ENCODE peak calls at places on chromosomes 16 and 17, in ten cellular contexts. One of them, this sample, is unnamed.
A peak's percentile ranks its signal among the peaks of the same experiment; 100 is the strongest.

GRCh38 chr17:9151091-9151490 is 129.8 kb downstream of the NTN1 start:
- DNase-seq in WTC11: no peak
- DNase-seq in T-cell: no peak
- DNase-seq in mucosa of descending colon: no peak
- DNase-seq in AML-193: no peak
- DNase-seq in effector memory CD8-positive, alpha-beta T cell: no peak
- DNase-seq in body of pancreas: no peak
- DNase-seq in uterus: no peak
- DNase-seq in right atrium auricular region: no peak
- DNase-seq in activated T-cell treated with anti-CD3 and anti-CD28 coated beads, Interleukin-2, amount 50 U/mL, for 72 hours: no peak
- DNase-seq in this sample: no peak

GRCh38 chr17:34177642-34178041 is 77.4 kb upstream of the CCL2 start:
- DNase-seq in WTC11: no peak
- DNase-seq in T-cell: no peak
- DNase-seq in mucosa of descending colon: no peak
- DNase-seq in AML-193: no peak
- DNase-seq in effector memory CD8-positive, alpha-beta T cell: no peak
- DNase-seq in body of pancreas: no peak
- DNase-seq in uterus: no peak
- DNase-seq in right atrium auricular region: no peak
- DNase-seq in activated T-cell treated with anti-CD3 and anti-CD28 coated beads, Interleukin-2, amount 50 U/mL, for 72 hours: no peak
- DNase-seq in this sample: no peak

GRCh38 chr17:27415090-27415795 is 41.0 kb upstream of the KSR1 start:
- DNase-seq in WTC11: no peak
- DNase-seq in T-cell: no peak
- DNase-seq in mucosa of descending colon: no peak
- DNase-seq in AML-193: no peak
- DNase-seq in effector memory CD8-positive, alpha-beta T cell: no peak
- DNase-seq in body of pancreas: no peak
- DNase-seq in uterus: no peak
- DNase-seq in right atrium auricular region: no peak
- DNase-seq in activated T-cell treated with anti-CD3 and anti-CD28 coated beads, Interleukin-2, amount 50 U/mL, for 72 hours: no peak
- DNase-seq in this sample: no peak

GRCh38 chr17:77881545-77881944 is 77.0 kb upstream of the TNRC6C start:
- DNase-seq in WTC11: no peak
- DNase-seq in T-cell: peak; percentile 61
- DNase-seq in mucosa of descending colon: peak; percentile 93
- DNase-seq in AML-193: peak; percentile 96
- DNase-seq in effector memory CD8-positive, alpha-beta T cell: peak; percentile 82
- DNase-seq in body of pancreas: peak; percentile 42
- DNase-seq in uterus: peak; percentile 57
- DNase-seq in right atrium auricular region: peak; percentile 92
- DNase-seq in activated T-cell treated with anti-CD3 and anti-CD28 coated beads, Interleukin-2, amount 50 U/mL, for 72 hours: peak; percentile 85
- DNase-seq in this sample: peak; percentile 55

GRCh38 chr17:72031219-72031906 is 89.5 kb upstream of the SOX9 start:
- DNase-seq in WTC11: no peak
- DNase-seq in T-cell: no peak
- DNase-seq in mucosa of descending colon: no peak
- DNase-seq in AML-193: no peak
- DNase-seq in effector memory CD8-positive, alpha-beta T cell: no peak
- DNase-seq in body of pancreas: no peak
- DNase-seq in uterus: no peak
- DNase-seq in right atrium auricular region: no peak
- DNase-seq in activated T-cell treated with anti-CD3 and anti-CD28 coated beads, Interleukin-2, amount 50 U/mL, for 72 hours: no peak
- DNase-seq in this sample: no peak

GRCh38 chr16:495127-495748 is 32.3 kb upstream of the CAPN15 start:
- DNase-seq in WTC11: peak; percentile 73
- DNase-seq in T-cell: no peak
- DNase-seq in mucosa of descending colon: no peak
- DNase-seq in AML-193: peak; percentile 22
- DNase-seq in effector memory CD8-positive, alpha-beta T cell: no peak
- DNase-seq in body of pancreas: peak; percentile 42
- DNase-seq in uterus: no peak
- DNase-seq in right atrium auricular region: no peak
- DNase-seq in activated T-cell treated with anti-CD3 and anti-CD28 coated beads, Interleukin-2, amount 50 U/mL, for 72 hours: peak; percentile 19
- DNase-seq in this sample: peak; percentile 15

GRCh38 chr17:49359990-49360795 is 1.9 kb downstream of the ZNF652 start:
- DNase-seq in WTC11: no peak
- DNase-seq in T-cell: no peak
- DNase-seq in mucosa of descending colon: no peak
- DNase-seq in AML-193: no peak
- DNase-seq in effector memory CD8-positive, alpha-beta T cell: no peak
- DNase-seq in body of pancreas: no peak
- DNase-seq in uterus: no peak
- DNase-seq in right atrium auricular region: no peak
- DNase-seq in activated T-cell treated with anti-CD3 and anti-CD28 coated beads, Interleukin-2, amount 50 U/mL, for 72 hours: no peak
- DNase-seq in this sample: no peak

GRCh38 chr16:8908779-8909468 is 26.8 kb downstream of the LITAFD start:
- DNase-seq in WTC11: no peak
- DNase-seq in T-cell: no peak
- DNase-seq in mucosa of descending colon: no peak
- DNase-seq in AML-193: peak; percentile 40
- DNase-seq in effector memory CD8-positive, alpha-beta T cell: no peak
- DNase-seq in body of pancreas: no peak
- DNase-seq in uterus: no peak
- DNase-seq in right atrium auricular region: no peak
- DNase-seq in activated T-cell treated with anti-CD3 and anti-CD28 coated beads, Interleukin-2, amount 50 U/mL, for 72 hours: no peak
- DNase-seq in this sample: no peak

GRCh38 chr17:49873466-49873865 is 25.6 kb upstream of the TAC4 start:
- DNase-seq in WTC11: no peak
- DNase-seq in T-cell: no peak
- DNase-seq in mucosa of descending colon: no peak
- DNase-seq in AML-193: no peak
- DNase-seq in effector memory CD8-positive, alpha-beta T cell: no peak
- DNase-seq in body of pancreas: no peak
- DNase-seq in uterus: no peak
- DNase-seq in right atrium auricular region: no peak
- DNase-seq in activated T-cell treated with anti-CD3 and anti-CD28 coated beads, Interleukin-2, amount 50 U/mL, for 72 hours: no peak
- DNase-seq in this sample: no peak

GRCh38 chr17:38693700-38694329 is 11.3 kb upstream of the MLLT6 start:
- DNase-seq in WTC11: no peak
- DNase-seq in T-cell: no peak
- DNase-seq in mucosa of descending colon: peak; percentile 76
- DNase-seq in AML-193: no peak
- DNase-seq in effector memory CD8-positive, alpha-beta T cell: no peak
- DNase-seq in body of pancreas: peak; percentile 54
- DNase-seq in uterus: peak; percentile 95
- DNase-seq in right atrium auricular region: peak; percentile 90
- DNase-seq in activated T-cell treated with anti-CD3 and anti-CD28 coated beads, Interleukin-2, amount 50 U/mL, for 72 hours: no peak
- DNase-seq in this sample: no peak

GRCh38 chr17:6936370-6937028 is 59.4 kb upstream of the ALOX12 start:
- DNase-seq in WTC11: no peak
- DNase-seq in T-cell: no peak
- DNase-seq in mucosa of descending colon: no peak
- DNase-seq in AML-193: no peak
- DNase-seq in effector memory CD8-positive, alpha-beta T cell: no peak
- DNase-seq in body of pancreas: no peak
- DNase-seq in uterus: peak; percentile 32
- DNase-seq in right atrium auricular region: no peak
- DNase-seq in activated T-cell treated with anti-CD3 and anti-CD28 coated beads, Interleukin-2, amount 50 U/mL, for 72 hours: no peak
- DNase-seq in this sample: no peak

GRCh38 chr16:57923841-57924240 is 47.1 kb downstream of the CNGB1 start:
- DNase-seq in WTC11: no peak
- DNase-seq in T-cell: no peak
- DNase-seq in mucosa of descending colon: no peak
- DNase-seq in AML-193: no peak
- DNase-seq in effector memory CD8-positive, alpha-beta T cell: no peak
- DNase-seq in body of pancreas: no peak
- DNase-seq in uterus: no peak
- DNase-seq in right atrium auricular region: no peak
- DNase-seq in activated T-cell treated with anti-CD3 and anti-CD28 coated beads, Interleukin-2, amount 50 U/mL, for 72 hours: no peak
- DNase-seq in this sample: no peak

GRCh38 chr17:40596261-40596919 is 31.1 kb upstream of the CCR7 start:
- DNase-seq in WTC11: no peak
- DNase-seq in T-cell: no peak
- DNase-seq in mucosa of descending colon: no peak
- DNase-seq in AML-193: no peak
- DNase-seq in effector memory CD8-positive, alpha-beta T cell: no peak
- DNase-seq in body of pancreas: no peak
- DNase-seq in uterus: no peak
- DNase-seq in right atrium auricular region: peak; percentile 32
- DNase-seq in activated T-cell treated with anti-CD3 and anti-CD28 coated beads, Interleukin-2, amount 50 U/mL, for 72 hours: peak; percentile 51
- DNase-seq in this sample: peak; percentile 10

GRCh38 chr17:43220511-43221125 is 7.8 kb downstream of the CCDC200 start:
- DNase-seq in WTC11: no peak
- DNase-seq in T-cell: no peak
- DNase-seq in mucosa of descending colon: no peak
- DNase-seq in AML-193: no peak
- DNase-seq in effector memory CD8-positive, alpha-beta T cell: no peak
- DNase-seq in body of pancreas: no peak
- DNase-seq in uterus: no peak
- DNase-seq in right atrium auricular region: peak; percentile 46
- DNase-seq in activated T-cell treated with anti-CD3 and anti-CD28 coated beads, Interleukin-2, amount 50 U/mL, for 72 hours: no peak
- DNase-seq in this sample: no peak

GRCh38 chr16:70529051-70529777 is 5.6 kb downstream of the SF3B3 start:
- DNase-seq in WTC11: no peak
- DNase-seq in T-cell: no peak
- DNase-seq in mucosa of descending colon: no peak
- DNase-seq in AML-193: peak; percentile 59
- DNase-seq in effector memory CD8-positive, alpha-beta T cell: peak; percentile 23
- DNase-seq in body of pancreas: no peak
- DNase-seq in uterus: no peak
- DNase-seq in right atrium auricular region: no peak
- DNase-seq in activated T-cell treated with anti-CD3 and anti-CD28 coated beads, Interleukin-2, amount 50 U/mL, for 72 hours: no peak
- DNase-seq in this sample: peak; percentile 55

GRCh38 chr17:67056746-67057490 is 12.6 kb downstream of the CACNG1 start:
- DNase-seq in WTC11: no peak
- DNase-seq in T-cell: no peak
- DNase-seq in mucosa of descending colon: no peak
- DNase-seq in AML-193: no peak
- DNase-seq in effector memory CD8-positive, alpha-beta T cell: no peak
- DNase-seq in body of pancreas: no peak
- DNase-seq in uterus: no peak
- DNase-seq in right atrium auricular region: peak; percentile 40
- DNase-seq in activated T-cell treated with anti-CD3 and anti-CD28 coated beads, Interleukin-2, amount 50 U/mL, for 72 hours: no peak
- DNase-seq in this sample: no peak

GRCh38 chr16:49201118-49201517 is 80.5 kb downstream of the CBLN1 start:
- DNase-seq in WTC11: no peak
- DNase-seq in T-cell: no peak
- DNase-seq in mucosa of descending colon: no peak
- DNase-seq in AML-193: no peak
- DNase-seq in effector memory CD8-positive, alpha-beta T cell: no peak
- DNase-seq in body of pancreas: no peak
- DNase-seq in uterus: no peak
- DNase-seq in right atrium auricular region: no peak
- DNase-seq in activated T-cell treated with anti-CD3 and anti-CD28 coated beads, Interleukin-2, amount 50 U/mL, for 72 hours: no peak
- DNase-seq in this sample: no peak

GRCh38 chr16:19704321-19705130 is 13.5 kb downstream of the KNOP1 start:
- DNase-seq in WTC11: no peak
- DNase-seq in T-cell: no peak
- DNase-seq in mucosa of descending colon: no peak
- DNase-seq in AML-193: no peak
- DNase-seq in effector memory CD8-positive, alpha-beta T cell: no peak
- DNase-seq in body of pancreas: no peak
- DNase-seq in uterus: no peak
- DNase-seq in right atrium auricular region: no peak
- DNase-seq in activated T-cell treated with anti-CD3 and anti-CD28 coated beads, Interleukin-2, amount 50 U/mL, for 72 hours: no peak
- DNase-seq in this sample: peak; percentile 49

GRCh38 chr16:13935408-13935807 is 15.5 kb downstream of the ERCC4 start:
- DNase-seq in WTC11: peak; percentile 79
- DNase-seq in T-cell: no peak
- DNase-seq in mucosa of descending colon: no peak
- DNase-seq in AML-193: no peak
- DNase-seq in effector memory CD8-positive, alpha-beta T cell: no peak
- DNase-seq in body of pancreas: no peak
- DNase-seq in uterus: no peak
- DNase-seq in right atrium auricular region: no peak
- DNase-seq in activated T-cell treated with anti-CD3 and anti-CD28 coated beads, Interleukin-2, amount 50 U/mL, for 72 hours: peak; percentile 23
- DNase-seq in this sample: no peak

GRCh38 chr17:27577124-27577761 is 53.7 kb upstream of the LGALS9 start:
- DNase-seq in WTC11: peak; percentile 35
- DNase-seq in T-cell: no peak
- DNase-seq in mucosa of descending colon: no peak
- DNase-seq in AML-193: no peak
- DNase-seq in effector memory CD8-positive, alpha-beta T cell: no peak
- DNase-seq in body of pancreas: peak; percentile 67
- DNase-seq in uterus: no peak
- DNase-seq in right atrium auricular region: no peak
- DNase-seq in activated T-cell treated with anti-CD3 and anti-CD28 coated beads, Interleukin-2, amount 50 U/mL, for 72 hours: peak; percentile 34
- DNase-seq in this sample: peak; percentile 49

GRCh38 chr16:79008036-79008868 is 592.3 kb downstream of the MAF start:
- DNase-seq in WTC11: no peak
- DNase-seq in T-cell: no peak
- DNase-seq in mucosa of descending colon: no peak
- DNase-seq in AML-193: no peak
- DNase-seq in effector memory CD8-positive, alpha-beta T cell: no peak
- DNase-seq in body of pancreas: no peak
- DNase-seq in uterus: no peak
- DNase-seq in right atrium auricular region: no peak
- DNase-seq in activated T-cell treated with anti-CD3 and anti-CD28 coated beads, Interleukin-2, amount 50 U/mL, for 72 hours: peak; percentile 17
- DNase-seq in this sample: no peak

GRCh38 chr16:53159781-53160436 is 105.1 kb downstream of the CHD9 start:
- DNase-seq in WTC11: no peak
- DNase-seq in T-cell: no peak
- DNase-seq in mucosa of descending colon: no peak
- DNase-seq in AML-193: peak; percentile 43
- DNase-seq in effector memory CD8-positive, alpha-beta T cell: peak; percentile 24
- DNase-seq in body of pancreas: no peak
- DNase-seq in uterus: peak; percentile 28
- DNase-seq in right atrium auricular region: no peak
- DNase-seq in activated T-cell treated with anti-CD3 and anti-CD28 coated beads, Interleukin-2, amount 50 U/mL, for 72 hours: peak; percentile 2
- DNase-seq in this sample: peak; percentile 32

GRCh38 chr16:3773663-3774062 is 56.3 kb upstream of the TRAP1 start:
- DNase-seq in WTC11: no peak
- DNase-seq in T-cell: no peak
- DNase-seq in mucosa of descending colon: no peak
- DNase-seq in AML-193: no peak
- DNase-seq in effector memory CD8-positive, alpha-beta T cell: no peak
- DNase-seq in body of pancreas: no peak
- DNase-seq in uterus: no peak
- DNase-seq in right atrium auricular region: no peak
- DNase-seq in activated T-cell treated with anti-CD3 and anti-CD28 coated beads, Interleukin-2, amount 50 U/mL, for 72 hours: no peak
- DNase-seq in this sample: no peak

GRCh38 chr16:84827131-84827574 is 7.4 kb downstream of the CRISPLD2 start:
- DNase-seq in WTC11: no peak
- DNase-seq in T-cell: no peak
- DNase-seq in mucosa of descending colon: no peak
- DNase-seq in AML-193: no peak
- DNase-seq in effector memory CD8-positive, alpha-beta T cell: no peak
- DNase-seq in body of pancreas: no peak
- DNase-seq in uterus: peak; percentile 76
- DNase-seq in right atrium auricular region: no peak
- DNase-seq in activated T-cell treated with anti-CD3 and anti-CD28 coated beads, Interleukin-2, amount 50 U/mL, for 72 hours: no peak
- DNase-seq in this sample: no peak

GRCh38 chr17:32780721-32781120 is 96.2 kb downstream of the MYO1D start:
- DNase-seq in WTC11: no peak
- DNase-seq in T-cell: no peak
- DNase-seq in mucosa of descending colon: no peak
- DNase-seq in AML-193: no peak
- DNase-seq in effector memory CD8-positive, alpha-beta T cell: no peak
- DNase-seq in body of pancreas: no peak
- DNase-seq in uterus: no peak
- DNase-seq in right atrium auricular region: no peak
- DNase-seq in activated T-cell treated with anti-CD3 and anti-CD28 coated beads, Interleukin-2, amount 50 U/mL, for 72 hours: no peak
- DNase-seq in this sample: no peak

GRCh38 chr16:12341423-12341822 is 364.9 kb downstream of the SNX29 start:
- DNase-seq in WTC11: no peak
- DNase-seq in T-cell: no peak
- DNase-seq in mucosa of descending colon: no peak
- DNase-seq in AML-193: no peak
- DNase-seq in effector memory CD8-positive, alpha-beta T cell: no peak
- DNase-seq in body of pancreas: no peak
- DNase-seq in uterus: no peak
- DNase-seq in right atrium auricular region: no peak
- DNase-seq in activated T-cell treated with anti-CD3 and anti-CD28 coated beads, Interleukin-2, amount 50 U/mL, for 72 hours: no peak
- DNase-seq in this sample: peak; percentile 77

GRCh38 chr17:19263621-19264010 is 26.4 kb downstream of the EPN2 start:
- DNase-seq in WTC11: no peak
- DNase-seq in T-cell: no peak
- DNase-seq in mucosa of descending colon: no peak
- DNase-seq in AML-193: no peak
- DNase-seq in effector memory CD8-positive, alpha-beta T cell: no peak
- DNase-seq in body of pancreas: no peak
- DNase-seq in uterus: peak; percentile 63
- DNase-seq in right atrium auricular region: no peak
- DNase-seq in activated T-cell treated with anti-CD3 and anti-CD28 coated beads, Interleukin-2, amount 50 U/mL, for 72 hours: no peak
- DNase-seq in this sample: no peak

GRCh38 chr17:67578058-67578457 is 139.7 kb upstream of the NOL11 start:
- DNase-seq in WTC11: no peak
- DNase-seq in T-cell: no peak
- DNase-seq in mucosa of descending colon: no peak
- DNase-seq in AML-193: no peak
- DNase-seq in effector memory CD8-positive, alpha-beta T cell: no peak
- DNase-seq in body of pancreas: no peak
- DNase-seq in uterus: no peak
- DNase-seq in right atrium auricular region: no peak
- DNase-seq in activated T-cell treated with anti-CD3 and anti-CD28 coated beads, Interleukin-2, amount 50 U/mL, for 72 hours: no peak
- DNase-seq in this sample: no peak

This sample was measured in mammary epithelial cell.